ENCODE peak calls at places on chromosomes 7 and 10, in six cellular contexts. I is CD8-positive, alpha-beta memory T cell; N is GM23248; L is heart right ventricle; U is Caco-2; E is thoracic aorta. Z is an unnamed sample.

GRCh38 chr10:123327450-123327849 is 173.2 kb downstream of the BUB3 start:
- DNase-seq in I (no peak), N (no peak), L (no peak), U (no peak), E (no peak), Z (no peak)

GRCh38 chr10:78578929-78579328 is 489.8 kb upstream of the ZMIZ1 start:
- DNase-seq in I (no peak), N (peak; percentile 24), L (no peak), U (no peak), E (no peak), Z (no peak)

GRCh38 chr10:111455776-111456426 is 379.1 kb downstream of the ADRA2A start:
- DNase-seq in I (no peak), N (peak; percentile 39), L (no peak), U (no peak), E (no peak), Z (no peak)

GRCh38 chr10:122492006-122492405 is 30.7 kb downstream of the HTRA1 start:
- DNase-seq in I (no peak), N (peak; percentile 65), L (no peak), U (no peak), E (no peak), Z (no peak)

GRCh38 chr7:47228386-47229014 is 353.4 kb downstream of the TNS3 start:
- DNase-seq in I (no peak), N (no peak), L (no peak), U (peak; percentile 30), E (no peak), Z (peak; percentile 40)

GRCh38 chr10:95374597-95375209 is 83.9 kb upstream of the PDLIM1 start:
- DNase-seq in I (peak; percentile 11), N (peak; percentile 80), L (peak; percentile 69), U (peak; percentile 85), E (peak; percentile 42), Z (peak; percentile 51)

GRCh38 chr10:31706464-31706863 is 222.2 kb downstream of the ARHGAP12 start:
- DNase-seq in I (no peak), N (peak; percentile 26), L (no peak), U (no peak), E (no peak), Z (no peak)

GRCh38 chr10:68526634-68527132 is 640 bp downstream of the SLC25A16 start:
- DNase-seq in I (no peak), N (no peak), L (no peak), U (no peak), E (no peak), Z (no peak)

GRCh38 chr7:5625938-5626337 is 155.5 kb downstream of the RNF216 start:
- DNase-seq in I (no peak), N (peak; percentile 87), L (no peak), U (no peak), E (no peak), Z (no peak)

DNA sequence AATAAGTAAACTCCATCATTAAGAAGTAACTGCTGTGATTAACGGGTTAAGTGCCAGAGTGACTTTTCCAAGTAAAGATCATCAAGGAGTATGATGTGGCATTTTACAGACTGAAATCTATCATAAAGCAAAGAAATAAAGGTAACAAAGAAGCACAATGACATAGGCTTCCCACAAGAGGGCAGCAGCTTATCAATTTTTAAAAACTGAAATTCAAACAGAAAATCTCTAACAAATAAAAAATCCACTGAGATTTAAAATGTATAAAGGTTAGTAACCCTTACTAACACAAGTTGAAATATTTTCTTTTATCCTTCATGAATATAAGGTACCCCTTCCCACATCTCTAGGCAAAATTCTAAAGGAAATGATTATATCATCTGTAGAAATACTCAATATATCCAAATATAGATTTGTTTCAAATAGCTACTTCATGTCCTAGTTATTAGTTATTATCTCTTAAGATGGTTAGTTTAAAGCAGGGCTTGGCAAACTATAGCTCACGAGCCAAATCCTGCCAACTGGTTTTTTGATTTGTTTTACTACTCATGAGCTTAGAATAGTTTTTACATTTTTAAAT is 29.2 kb downstream of the FAM3C start:
- DNase-seq in I (peak; percentile 8), N (peak; percentile 51), L (no peak), U (peak; percentile 28), E (no peak), Z (no peak)
- H3K36me3 ChIP-seq in I (no peaks in the 10 kb centered on the region), N (peaks cover 13% of the 10 kb centered on the region), L (no peaks in the 10 kb centered on the region), U (no peaks in the 10 kb centered on the region), E (peaks cover 2% of the 10 kb centered on the region), Z (peaks cover 15% of the 10 kb centered on the region)

GRCh38 chr7:2689343-2689847 is 1.4 kb downstream of the AMZ1 start:
- DNase-seq in I (no peak), N (no peak), L (no peak), U (no peak), E (no peak), Z (no peak)

GRCh38 chr7:2688409-2689342 is 674 bp downstream of the AMZ1 start:
- DNase-seq in I (no peak), N (peak; percentile 55), L (no peak), U (no peak), E (no peak), Z (no peak)

GRCh38 chr7:2687881-2688318 is at the start of gene AMZ1:
- DNase-seq in I (no peak), N (peak; percentile 67), L (no peak), U (no peak), E (no peak), Z (peak; percentile 34)

GRCh38 chr7:2686101-2686500 is 1.9 kb upstream of the AMZ1 start:
- DNase-seq in I (no peak), N (no peak), L (no peak), U (no peak), E (no peak), Z (no peak)

DNA sequence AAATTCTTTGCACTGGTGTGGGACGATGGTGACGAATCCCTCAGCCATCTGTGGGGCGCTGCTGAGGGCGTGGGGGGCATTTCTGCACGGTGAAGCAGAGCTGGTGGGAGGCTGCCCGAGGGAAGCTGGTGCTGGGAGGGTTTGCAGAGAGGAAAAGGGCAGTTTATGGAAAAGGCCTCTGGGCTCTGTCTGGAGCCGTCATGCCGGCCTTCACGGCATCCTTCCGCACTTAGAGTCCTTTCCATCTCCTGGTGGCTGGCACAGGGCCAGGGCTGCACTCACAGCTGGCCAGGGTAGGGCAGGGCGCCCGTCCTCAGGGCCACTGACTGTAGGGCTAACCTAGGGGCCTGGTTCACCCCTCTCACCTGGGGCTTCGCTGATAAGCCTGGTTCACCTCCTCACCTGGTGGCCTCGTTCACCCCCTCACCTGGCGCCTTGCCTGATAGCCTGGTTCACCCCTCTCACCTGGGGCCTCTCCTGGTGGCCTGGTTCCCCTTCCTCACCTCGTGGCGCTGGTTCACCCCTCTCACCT is 598 bp upstream of the AMZ1 start:
- DNase-seq in I (no peak), N (peak; percentile 89), L (peak; percentile 45), U (no peak), E (no peak), Z (no peak)
- H3K27me3 ChIP-seq in I (peaks cover 26% of the 10 kb centered on the region), N (no peaks in the 10 kb centered on the region), L (peaks cover 52% of the 10 kb centered on the region), U (no peaks in the 10 kb centered on the region), E (peaks cover 8% of the 10 kb centered on the region), Z (peaks cover 7% of the 10 kb centered on the region)

GRCh38 chr7:150744041-150744656 is 6.9 kb downstream of the GIMAP5 start:
- DNase-seq in I (no peak), N (no peak), L (no peak), U (no peak), E (no peak), Z (no peak)

GRCh38 chr7:150745086-150745485 is 7.9 kb downstream of the GIMAP5 start:
- DNase-seq in I (no peak), N (no peak), L (no peak), U (no peak), E (no peak), Z (no peak)

GRCh38 chr7:150739045-150739432 is 1.8 kb downstream of the GIMAP5 start:
- DNase-seq in I (no peak), N (no peak), L (no peak), U (no peak), E (no peak), Z (no peak)

GRCh38 chr7:150740053-150740452 is 2.8 kb downstream of the GIMAP5 start:
- DNase-seq in I (no peak), N (no peak), L (no peak), U (no peak), E (no peak), Z (no peak)

DNA sequence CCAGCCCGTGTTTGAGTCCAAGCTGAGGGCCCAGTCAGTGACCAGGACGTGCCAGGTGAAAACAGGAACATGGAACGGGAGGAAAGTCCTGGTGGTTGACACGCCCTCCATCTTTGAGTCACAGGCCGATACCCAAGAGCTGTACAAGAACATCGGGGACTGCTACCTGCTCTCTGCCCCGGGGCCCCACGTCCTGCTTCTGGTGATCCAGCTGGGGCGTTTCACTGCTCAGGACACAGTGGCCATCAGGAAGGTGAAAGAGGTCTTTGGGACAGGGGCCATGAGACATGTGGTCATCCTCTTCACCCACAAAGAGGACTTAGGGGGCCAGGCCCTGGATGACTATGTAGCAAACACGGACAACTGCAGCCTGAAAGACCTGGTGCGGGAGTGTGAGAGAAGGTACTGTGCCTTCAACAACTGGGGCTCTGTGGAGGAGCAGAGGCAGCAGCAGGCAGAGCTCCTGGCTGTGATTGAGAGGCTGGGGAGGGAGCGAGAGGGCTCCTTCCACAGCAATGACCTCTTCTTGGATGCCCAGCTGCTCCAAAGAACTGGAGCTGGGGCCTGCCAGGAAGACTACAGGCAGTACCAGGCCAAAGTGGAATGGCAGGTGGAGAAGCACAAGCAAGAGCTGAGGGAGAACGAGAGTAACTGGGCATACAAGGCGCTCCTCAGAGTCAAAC is 5.2 kb downstream of the GIMAP5 start:
- DNase-seq in I (no peak), N (no peak), L (no peak), U (no peak), E (no peak), Z (no peak)
- H3K4me3 ChIP-seq in I (peak overlapping the region; percentile 97), N (no peak overlapping the region), L (no peak overlapping the region), U (no peak overlapping the region), E (no peak overlapping the region), Z (no peak overlapping the region)

GRCh38 chr7:134845461-134845860 is 66.0 kb downstream of the CALD1 start:
- DNase-seq in I (no peak), N (no peak), L (no peak), U (peak; percentile 48), E (no peak), Z (no peak)

GRCh38 chr7:134851141-134851540 is 71.7 kb downstream of the CALD1 start:
- DNase-seq in I (no peak), N (no peak), L (no peak), U (no peak), E (no peak), Z (no peak)

GRCh38 chr7:134852626-134853025 is 73.2 kb downstream of the CALD1 start:
- DNase-seq in I (no peak), N (no peak), L (no peak), U (no peak), E (no peak), Z (no peak)

GRCh38 chr7:134847834-134848233 is 68.4 kb downstream of the CALD1 start:
- DNase-seq in I (no peak), N (no peak), L (no peak), U (no peak), E (no peak), Z (no peak)

GRCh38 chr7:134850048-134850447 is 70.6 kb downstream of the CALD1 start:
- DNase-seq in I (no peak), N (no peak), L (no peak), U (no peak), E (no peak), Z (no peak)
- H3K36me3 ChIP-seq in I (no peaks in the 10 kb centered on the region), N (peaks cover 60% of the 10 kb centered on the region), L (peaks cover 6% of the 10 kb centered on the region), U (peaks cover 1% of the 10 kb centered on the region), E (peaks cover 13% of the 10 kb centered on the region), Z (peaks cover 2% of the 10 kb centered on the region)

DNA sequence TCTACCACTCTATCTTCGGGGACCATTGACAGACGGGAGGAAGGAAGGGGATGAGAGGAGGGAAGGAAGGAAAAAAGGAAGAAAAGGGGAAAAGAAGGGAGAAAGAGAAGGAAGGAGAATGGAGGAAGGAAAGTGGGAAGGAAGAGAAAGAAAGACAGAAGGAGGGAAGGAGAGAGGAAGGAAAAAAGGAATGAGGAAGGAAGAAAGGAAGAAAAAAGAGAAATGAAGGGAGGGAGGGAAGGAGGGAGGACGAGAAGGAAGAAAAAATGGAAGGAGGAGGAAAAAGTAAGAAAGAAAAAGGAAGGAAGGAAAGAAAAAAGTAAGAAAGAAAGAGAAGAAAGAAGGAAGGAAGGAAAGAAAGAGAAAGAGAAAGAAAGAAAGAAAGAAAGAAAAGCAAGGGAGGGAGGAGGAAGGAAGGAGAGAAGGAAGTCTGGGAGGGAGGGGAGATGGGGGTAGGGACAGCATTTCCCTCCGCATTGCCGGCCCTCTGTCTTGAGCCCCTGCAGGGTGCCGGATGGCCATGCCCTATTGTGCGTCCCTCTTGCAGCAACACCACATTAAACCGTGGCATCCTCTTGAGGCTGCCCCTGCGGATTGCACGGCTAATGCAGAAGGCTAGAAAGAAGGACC is 128.8 kb downstream of the ADARB2 start:
- DNase-seq in I (no peak), N (no peak), L (no peak), U (no peak), E (no peak), Z (no peak)
- H3K27me3 ChIP-seq in I (no peaks in the 10 kb centered on the region), N (no peaks in the 10 kb centered on the region), L (peaks cover 76% of the 10 kb centered on the region), U (peaks cover 2% of the 10 kb centered on the region), E (no peaks in the 10 kb centered on the region), Z (peaks cover 17% of the 10 kb centered on the region)